ENCODE peak calls at places on chromosomes 5 and 9, in four cellular contexts. One of them, this sample, is unnamed.

GRCh38 chr5:156201793-156202388 is 125.1 kb upstream of the SGCD start:
- DNase-seq in heart left ventricle: no peak
- DNase-seq in brain microvascular endothelial cell: no peak
- DNase-seq in fibroblast of the aortic adventitia: no peak
- DNase-seq in this sample: no peak

GRCh38 chr5:170143710-170144109 is 38.0 kb downstream of the FOXI1 start:
- DNase-seq in fibroblast of the aortic adventitia: no peak
- DNase-seq in heart left ventricle: no peak
- DNase-seq in brain microvascular endothelial cell: no peak
- DNase-seq in this sample: no peak

GRCh38 chr9:89666950-89667349 is 62.1 kb downstream of the GADD45G start:
- DNase-seq in brain microvascular endothelial cell: no peak
- DNase-seq in heart left ventricle: no peak
- DNase-seq in fibroblast of the aortic adventitia: no peak
- DNase-seq in this sample: no peak

GRCh38 chr5:163889369-163889768 is 383.9 kb downstream of the MAT2B start:
- DNase-seq in heart left ventricle: no peak
- DNase-seq in fibroblast of the aortic adventitia: peak; percentile 89
- DNase-seq in brain microvascular endothelial cell: no peak
- DNase-seq in this sample: no peak

GRCh38 chr9:6783753-6784152 is 26.0 kb downstream of the KDM4C start:
- DNase-seq in heart left ventricle: no peak
- DNase-seq in fibroblast of the aortic adventitia: no peak
- DNase-seq in brain microvascular endothelial cell: no peak
- DNase-seq in this sample: peak; percentile 18

GRCh38 chr9:34220218-34220617 is 41.4 kb downstream of the UBAP1 start:
- DNase-seq in brain microvascular endothelial cell: no peak
- DNase-seq in heart left ventricle: no peak
- DNase-seq in fibroblast of the aortic adventitia: no peak
- DNase-seq in this sample: no peak

GRCh38 chr5:129345213-129345925 is 114.7 kb upstream of the ADAMTS19 start:
- DNase-seq in fibroblast of the aortic adventitia: no peak
- DNase-seq in brain microvascular endothelial cell: no peak
- DNase-seq in heart left ventricle: no peak
- DNase-seq in this sample: no peak

GRCh38 chr9:16442622-16443021 is 427.8 kb downstream of the BNC2 start:
- DNase-seq in fibroblast of the aortic adventitia: peak; percentile 56
- DNase-seq in brain microvascular endothelial cell: peak; percentile 59
- DNase-seq in heart left ventricle: no peak
- DNase-seq in this sample: no peak

GRCh38 chr5:153629027-153629426 is 138.6 kb downstream of the GRIA1 start:
- DNase-seq in brain microvascular endothelial cell: peak; percentile 95
- DNase-seq in fibroblast of the aortic adventitia: peak; percentile 96
- DNase-seq in heart left ventricle: no peak
- DNase-seq in this sample: no peak

GRCh38 chr5:1484416-1485319 is 39.1 kb downstream of the LPCAT1 start:
- DNase-seq in heart left ventricle: no peak
- DNase-seq in brain microvascular endothelial cell: no peak
- DNase-seq in fibroblast of the aortic adventitia: no peak
- DNase-seq in this sample: no peak

GRCh38 chr5:89377752-89378455 is 494.9 kb upstream of the MEF2C start:
- DNase-seq in brain microvascular endothelial cell: no peak
- DNase-seq in fibroblast of the aortic adventitia: peak; percentile 41
- DNase-seq in heart left ventricle: no peak
- DNase-seq in this sample: no peak

GRCh38 chr5:431001-431710 is 11.8 kb upstream of the EXOC3 start:
- DNase-seq in fibroblast of the aortic adventitia: peak; percentile 43
- DNase-seq in heart left ventricle: no peak
- DNase-seq in brain microvascular endothelial cell: peak; percentile 34
- DNase-seq in this sample: no peak

GRCh38 chr5:111454198-111454606 is 58.1 kb downstream of the STARD4 start:
- DNase-seq in heart left ventricle: no peak
- DNase-seq in brain microvascular endothelial cell: no peak
- DNase-seq in fibroblast of the aortic adventitia: peak; percentile 51
- DNase-seq in this sample: no peak

GRCh38 chr9:107976767-107977166 is 487.2 kb upstream of the KLF4 start:
- DNase-seq in heart left ventricle: peak; percentile 33
- DNase-seq in fibroblast of the aortic adventitia: peak; percentile 75
- DNase-seq in brain microvascular endothelial cell: no peak
- DNase-seq in this sample: no peak

GRCh38 chr9:72592501-72593403 is 71.3 kb downstream of the TMC1 start:
- DNase-seq in fibroblast of the aortic adventitia: peak; percentile 87
- DNase-seq in heart left ventricle: no peak
- DNase-seq in brain microvascular endothelial cell: peak; percentile 46
- DNase-seq in this sample: peak; percentile 32

GRCh38 chr5:165906879-165907278 is 2384.6 kb upstream of the WWC1 start:
- DNase-seq in fibroblast of the aortic adventitia: no peak
- DNase-seq in brain microvascular endothelial cell: no peak
- DNase-seq in heart left ventricle: no peak
- DNase-seq in this sample: no peak

GRCh38 chr5:37900692-37901091 is 60.9 kb upstream of the GDNF start:
- DNase-seq in fibroblast of the aortic adventitia: peak; percentile 68
- DNase-seq in brain microvascular endothelial cell: peak; percentile 6
- DNase-seq in heart left ventricle: peak; percentile 72
- DNase-seq in this sample: no peak

GRCh38 chr9:119441338-119441737 is 72.1 kb upstream of the BRINP1 start:
- DNase-seq in heart left ventricle: no peak
- DNase-seq in fibroblast of the aortic adventitia: no peak
- DNase-seq in brain microvascular endothelial cell: no peak
- DNase-seq in this sample: no peak

GRCh38 chr5:83147593-83147992 is 70.2 kb downstream of the XRCC4 start:
- DNase-seq in fibroblast of the aortic adventitia: no peak
- DNase-seq in heart left ventricle: no peak
- DNase-seq in brain microvascular endothelial cell: no peak
- DNase-seq in this sample: no peak

GRCh38 chr5:74493426-74493825 is 147.1 kb downstream of the ENC1 start:
- DNase-seq in heart left ventricle: no peak
- DNase-seq in fibroblast of the aortic adventitia: peak; percentile 46
- DNase-seq in brain microvascular endothelial cell: peak; percentile 24
- DNase-seq in this sample: no peak

GRCh38 chr9:19967567-19968459 is 179.0 kb upstream of the SLC24A2 start:
- DNase-seq in fibroblast of the aortic adventitia: no peak
- DNase-seq in brain microvascular endothelial cell: no peak
- DNase-seq in heart left ventricle: no peak
- DNase-seq in this sample: no peak

GRCh38 chr9:114369567-114370240 is 18.1 kb downstream of the AKNA start:
- DNase-seq in fibroblast of the aortic adventitia: no peak
- DNase-seq in brain microvascular endothelial cell: no peak
- DNase-seq in heart left ventricle: no peak
- DNase-seq in this sample: no peak

GRCh38 chr9:37938121-37938906 is 34.4 kb upstream of the SLC25A51 start:
- DNase-seq in brain microvascular endothelial cell: peak; percentile 79
- DNase-seq in heart left ventricle: peak; percentile 45
- DNase-seq in fibroblast of the aortic adventitia: peak; percentile 76
- DNase-seq in this sample: no peak

GRCh38 chr9:131439224-131439623 is 45.3 kb downstream of the PRRC2B start:
- DNase-seq in fibroblast of the aortic adventitia: no peak
- DNase-seq in brain microvascular endothelial cell: no peak
- DNase-seq in heart left ventricle: no peak
- DNase-seq in this sample: no peak

GRCh38 chr9:85392270-85392669 is 349.5 kb downstream of the AGTPBP1 start:
- DNase-seq in fibroblast of the aortic adventitia: no peak
- DNase-seq in heart left ventricle: no peak
- DNase-seq in brain microvascular endothelial cell: no peak
- DNase-seq in this sample: no peak

GRCh38 chr9:18442629-18443491 is 31.1 kb upstream of the ADAMTSL1 start:
- DNase-seq in heart left ventricle: peak; percentile 72
- DNase-seq in fibroblast of the aortic adventitia: peak; percentile 91
- DNase-seq in brain microvascular endothelial cell: peak; percentile 78
- DNase-seq in this sample: peak; percentile 64

GRCh38 chr5:10990626-10991025 is 229.6 kb upstream of the DAP start:
- DNase-seq in fibroblast of the aortic adventitia: no peak
- DNase-seq in brain microvascular endothelial cell: no peak
- DNase-seq in heart left ventricle: no peak
- DNase-seq in this sample: no peak

GRCh38 chr5:81778642-81779041 is 27.7 kb upstream of the SSBP2 start:
- DNase-seq in heart left ventricle: no peak
- DNase-seq in brain microvascular endothelial cell: no peak
- DNase-seq in fibroblast of the aortic adventitia: peak; percentile 51
- DNase-seq in this sample: no peak

GRCh38 chr9:130938652-130939404 is at the start of gene FIBCD1:
- DNase-seq in heart left ventricle: no peak
- DNase-seq in fibroblast of the aortic adventitia: peak; percentile 36
- DNase-seq in brain microvascular endothelial cell: no peak
- DNase-seq in this sample: no peak

GRCh38 chr5:69046375-69046957 is 47.3 kb upstream of the SLC30A5 start:
- DNase-seq in brain microvascular endothelial cell: no peak
- DNase-seq in heart left ventricle: no peak
- DNase-seq in fibroblast of the aortic adventitia: peak; percentile 32
- DNase-seq in this sample: no peak

GRCh38 chr5:63249960-63250359 is 671.3 kb downstream of the LRRC70 start:
- DNase-seq in brain microvascular endothelial cell: no peak
- DNase-seq in heart left ventricle: no peak
- DNase-seq in fibroblast of the aortic adventitia: peak; percentile 8
- DNase-seq in this sample: no peak

DNA sequence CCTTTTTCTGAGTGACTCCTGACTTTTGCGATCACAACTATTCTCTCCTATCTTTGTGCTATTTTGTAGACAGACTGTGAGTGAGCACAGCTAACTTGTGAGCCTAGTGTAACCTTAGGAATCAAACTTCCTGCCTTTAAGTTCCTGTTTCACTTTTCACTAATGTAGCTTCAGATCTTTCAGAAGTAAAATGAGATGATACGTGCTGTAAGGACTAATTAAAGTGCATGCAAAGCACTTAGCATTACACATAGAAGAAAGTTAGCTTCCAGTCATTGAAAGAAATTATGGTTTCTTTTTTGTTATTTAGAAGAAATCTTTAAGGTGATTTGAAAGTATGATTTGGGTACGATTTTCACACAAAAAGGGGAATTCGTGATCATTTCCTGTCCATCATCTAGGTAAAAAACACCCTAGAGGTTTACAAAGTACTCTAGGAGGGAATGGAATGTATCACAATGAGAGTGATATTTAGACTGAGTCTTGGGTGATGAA is 122.7 kb downstream of the ST8SIA4 start:
- DNase-seq in heart left ventricle: no peak
- DNase-seq in fibroblast of the aortic adventitia: no peak
- DNase-seq in brain microvascular endothelial cell: no peak
- DNase-seq in this sample: peak; percentile 26
- H3K4me3 ChIP-seq in heart left ventricle: no peak overlapping the region
- H3K4me3 ChIP-seq in fibroblast of the aortic adventitia: no peak overlapping the region
- H3K4me3 ChIP-seq in brain microvascular endothelial cell: no peak overlapping the region
- H3K4me3 ChIP-seq in this sample: no peak overlapping the region

DNA sequence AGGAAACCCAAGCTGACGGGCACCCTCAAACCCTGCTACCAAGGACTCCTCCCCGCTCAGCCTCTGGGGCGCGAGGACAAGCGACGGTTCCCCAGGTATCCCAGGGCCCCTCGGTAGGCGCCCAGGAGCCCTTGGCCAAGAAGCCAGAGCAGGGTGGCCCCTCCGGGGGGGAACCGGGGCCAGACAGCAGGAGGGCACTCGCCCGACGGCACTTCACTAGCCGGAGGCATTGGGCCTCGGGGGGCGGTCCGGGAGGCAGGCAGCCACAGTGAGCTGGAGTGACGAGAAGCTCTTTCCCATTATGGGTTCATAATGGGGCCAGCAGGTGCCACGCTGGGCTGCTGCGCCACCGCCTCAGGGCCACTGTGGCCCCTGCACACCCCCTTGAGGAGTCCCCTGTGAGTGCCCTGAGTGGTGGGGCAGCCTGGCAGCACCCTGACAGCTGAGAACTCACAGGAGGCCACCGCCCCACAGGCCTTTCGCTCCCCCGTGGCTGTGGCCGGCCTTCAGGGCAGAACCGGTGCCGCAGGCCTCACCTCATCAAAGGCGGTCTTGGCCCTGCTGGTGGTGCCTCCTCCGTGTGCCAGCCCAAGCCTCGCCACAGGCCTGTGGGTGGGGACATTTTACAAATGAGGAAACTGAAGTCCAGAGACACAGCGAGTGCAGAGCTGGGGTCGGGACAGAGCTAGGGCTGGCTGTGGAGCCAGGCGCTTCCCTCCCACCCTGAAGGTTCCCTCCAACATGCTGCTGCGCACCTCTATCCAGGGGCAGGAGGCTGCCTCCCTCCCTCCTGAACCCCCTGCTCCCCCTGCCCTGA is 68.7 kb downstream of the PSMB7 start:
- DNase-seq in fibroblast of the aortic adventitia: no peak
- DNase-seq in heart left ventricle: no peak
- DNase-seq in brain microvascular endothelial cell: no peak
- DNase-seq in this sample: no peak
- H3K4me3 ChIP-seq in fibroblast of the aortic adventitia: no peak overlapping the region
- H3K4me3 ChIP-seq in heart left ventricle: no peak overlapping the region
- H3K4me3 ChIP-seq in brain microvascular endothelial cell: no peak overlapping the region
- H3K4me3 ChIP-seq in this sample: no peak overlapping the region

GRCh38 chr5:131281868-131282234 is 18.0 kb downstream of the CDC42SE2 start:
- DNase-seq in fibroblast of the aortic adventitia: no peak
- DNase-seq in heart left ventricle: no peak
- DNase-seq in brain microvascular endothelial cell: no peak
- DNase-seq in this sample: no peak
- H3K4me3 ChIP-seq in fibroblast of the aortic adventitia: no peak overlapping the region
- H3K4me3 ChIP-seq in heart left ventricle: no peak overlapping the region
- H3K4me3 ChIP-seq in brain microvascular endothelial cell: no peak overlapping the region
- H3K4me3 ChIP-seq in this sample: no peak overlapping the region

GRCh38 chr9:137407590-137408300 is 15.2 kb downstream of the EXD3 start:
- DNase-seq in fibroblast of the aortic adventitia: peak; percentile 34
- DNase-seq in brain microvascular endothelial cell: no peak
- DNase-seq in heart left ventricle: peak; percentile 61
- DNase-seq in this sample: no peak

GRCh38 chr9:137408651-137409405 is 14.1 kb downstream of the EXD3 start:
- DNase-seq in fibroblast of the aortic adventitia: no peak
- DNase-seq in heart left ventricle: no peak
- DNase-seq in brain microvascular endothelial cell: no peak
- DNase-seq in this sample: no peak

GRCh38 chr9:137406085-137406773 is 16.7 kb downstream of the EXD3 start:
- DNase-seq in brain microvascular endothelial cell: no peak
- DNase-seq in fibroblast of the aortic adventitia: no peak
- DNase-seq in heart left ventricle: no peak
- DNase-seq in this sample: no peak

GRCh38 chr9:137405677-137406081 is 17.3 kb downstream of the EXD3 start:
- DNase-seq in fibroblast of the aortic adventitia: no peak
- DNase-seq in heart left ventricle: no peak
- DNase-seq in brain microvascular endothelial cell: no peak
- DNase-seq in this sample: no peak

DNA sequence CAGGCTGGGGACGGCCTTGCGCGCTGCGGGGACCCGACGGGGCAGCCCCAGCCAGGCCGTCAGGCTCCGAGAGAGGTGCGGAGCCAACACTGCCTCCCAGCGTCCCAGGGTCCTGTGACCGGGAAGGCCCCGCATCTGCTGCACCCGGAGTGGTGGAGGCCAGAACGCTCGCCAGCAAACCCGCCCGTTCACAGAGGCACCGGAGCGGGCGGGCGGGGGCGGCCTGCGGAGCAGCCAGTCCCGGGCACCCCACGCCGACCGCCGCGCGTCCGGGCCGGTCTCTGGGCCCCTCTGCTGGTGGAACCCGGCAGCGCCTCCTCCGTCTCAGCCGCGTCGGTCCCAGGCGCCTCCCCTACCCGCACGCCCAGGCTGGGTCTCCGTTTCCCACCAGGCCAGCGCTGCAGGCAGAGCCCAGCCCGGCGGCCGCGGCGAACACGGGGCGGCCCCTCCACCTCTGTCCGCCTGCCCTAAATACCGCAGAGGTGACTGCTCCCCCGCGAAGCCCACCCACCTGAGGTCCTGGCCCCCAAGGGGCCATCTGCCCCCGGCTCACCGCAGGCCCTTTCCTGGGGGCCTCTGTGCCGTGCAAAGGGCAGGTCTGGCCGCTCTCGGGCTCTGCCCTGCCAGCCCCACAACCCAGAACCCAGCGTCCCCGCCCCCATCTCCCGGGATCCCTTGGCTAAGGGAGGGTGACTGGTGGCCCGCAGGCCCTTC is 15.9 kb downstream of the EXD3 start:
- DNase-seq in fibroblast of the aortic adventitia: peak; percentile 47
- DNase-seq in brain microvascular endothelial cell: peak; percentile 46
- DNase-seq in heart left ventricle: peak; percentile 80
- DNase-seq in this sample: no peak
- H3K4me3 ChIP-seq in fibroblast of the aortic adventitia: peak overlapping the region; percentile 55
- H3K4me3 ChIP-seq in brain microvascular endothelial cell: peak overlapping the region; percentile 41
- H3K4me3 ChIP-seq in heart left ventricle: peak overlapping the region; percentile 55
- H3K4me3 ChIP-seq in this sample: no peak overlapping the region

This sample was measured in Jurkat, Clone E6-1.